ENCODE peak calls at places on chromosomes 16 and 17, in five cellular contexts. Q, D, A, U and J are unnamed samples.

GRCh38 chr17:13940858-13941665 is 128.2 kb upstream of the COX10 start:
- DNase-seq in Q (no peak), D (no peak), A (no peak), U (no peak), J (no peak)

GRCh38 chr16:76345093-76345735 is 68.0 kb downstream of the CNTNAP4 start:
- DNase-seq in Q (peak; percentile 23), D (peak; percentile 62), A (peak; percentile 66), U (no peak), J (peak; percentile 35)

GRCh38 chr17:77685881-77686486 is 272.5 kb upstream of the TNRC6C start:
- DNase-seq in Q (no peak), D (no peak), A (no peak), U (no peak), J (no peak)

GRCh38 chr16:71360378-71360777 is 1.9 kb downstream of the CALB2 start:
- DNase-seq in Q (no peak), D (no peak), A (no peak), U (no peak), J (no peak)

GRCh38 chr16:70650216-70650615 is 3.9 kb downstream of the IL34 start:
- DNase-seq in Q (no peak), D (no peak), A (no peak), U (no peak), J (no peak)

GRCh38 chr17:82974136-82974952 is 105.1 kb upstream of the METRNL start:
- DNase-seq in Q (peak; percentile 62), D (peak; percentile 21), A (no peak), U (no peak), J (no peak)

GRCh38 chr16:17228048-17228707 is 242.6 kb downstream of the XYLT1 start:
- DNase-seq in Q (no peak), D (no peak), A (no peak), U (no peak), J (no peak)

GRCh38 chr17:82342361-82343079 is 9.0 kb upstream of the SECTM1 start:
- DNase-seq in Q (no peak), D (peak; percentile 19), A (no peak), U (no peak), J (no peak)

GRCh38 chr17:81701288-81702071 is 1.7 kb upstream of the MRPL12 start:
- DNase-seq in Q (no peak), D (no peak), A (no peak), U (no peak), J (peak; percentile 73)

GRCh38 chr16:25037221-25037620 is 22.1 kb upstream of the ARHGAP17 start:
- DNase-seq in Q (no peak), D (no peak), A (no peak), U (no peak), J (peak; percentile 55)

GRCh38 chr16:31502981-31503380 is 5.2 kb downstream of the RUSF1 start:
- DNase-seq in Q (no peak), D (no peak), A (no peak), U (no peak), J (no peak)

GRCh38 chr17:39553326-39553945 is 54.3 kb downstream of the NEUROD2 start:
- DNase-seq in Q (no peak), D (no peak), A (no peak), U (no peak), J (no peak)

GRCh38 chr17:79628861-79629547 is 18.2 kb upstream of the RBFOX3 start:
- DNase-seq in Q (no peak), D (no peak), A (no peak), U (peak; percentile 13), J (no peak)

GRCh38 chr17:78120971-78121800 is 7.4 kb downstream of the TMC6 start:
- DNase-seq in Q (no peak), D (no peak), A (no peak), U (no peak), J (no peak)

GRCh38 chr16:72021043-72021442 is 12.5 kb downstream of the DHODH start:
- DNase-seq in Q (no peak), D (no peak), A (no peak), U (no peak), J (no peak)

GRCh38 chr17:58703137-58703846 is 10.9 kb downstream of the RAD51C start:
- DNase-seq in Q (no peak), D (no peak), A (no peak), U (no peak), J (no peak)

GRCh38 chr17:15894913-15895658 is 49.8 kb upstream of the ADORA2B start:
- DNase-seq in Q (peak; percentile 74), D (no peak), A (no peak), U (no peak), J (no peak)

GRCh38 chr17:47663997-47664941 is 14.6 kb downstream of the KPNB1 start:
- DNase-seq in Q (peak; percentile 64), D (peak; percentile 37), A (peak; percentile 71), U (peak; percentile 65), J (peak; percentile 70)

GRCh38 chr17:55340726-55341125 is 76.0 kb downstream of the HLF start:
- DNase-seq in Q (no peak), D (no peak), A (no peak), U (no peak), J (no peak)

GRCh38 chr17:29149431-29150064 is 30.6 kb downstream of the MYO18A start:
- DNase-seq in Q (peak; percentile 51), D (no peak), A (no peak), U (no peak), J (no peak)

GRCh38 chr17:78822552-78822951 is 18.1 kb downstream of the USP36 start:
- DNase-seq in Q (no peak), D (no peak), A (no peak), U (no peak), J (no peak)

GRCh38 chr17:3636154-3636907 is at the start of the genes CTNS and SHPK:
- DNase-seq in Q (peak; percentile 97), D (peak; percentile 98), A (peak; percentile 93), U (peak; percentile 97), J (peak; percentile 97)
- TF ChIP-seq POLR2A in Q (peak; percentile 72), D (peak; percentile 25), A (peak; percentile 26), U (no peak), J (peak; percentile 66)

GRCh38 chr16:30054451-30054850 is 11.1 kb upstream of the ALDOA start:
- DNase-seq in Q (no peak), D (no peak), A (no peak), U (no peak), J (no peak)

GRCh38 chr16:30051518-30051917 is 14.0 kb upstream of the ALDOA start:
- DNase-seq in Q (no peak), D (no peak), A (no peak), U (no peak), J (no peak)

GRCh38 chr16:30053376-30054015 is 12.1 kb upstream of the ALDOA start:
- DNase-seq in Q (no peak), D (no peak), A (no peak), U (no peak), J (no peak)

GRCh38 chr16:30054959-30055553 is 10.5 kb upstream of the ALDOA start:
- DNase-seq in Q (peak; percentile 93), D (no peak), A (no peak), U (peak; percentile 77), J (no peak)

DNA sequence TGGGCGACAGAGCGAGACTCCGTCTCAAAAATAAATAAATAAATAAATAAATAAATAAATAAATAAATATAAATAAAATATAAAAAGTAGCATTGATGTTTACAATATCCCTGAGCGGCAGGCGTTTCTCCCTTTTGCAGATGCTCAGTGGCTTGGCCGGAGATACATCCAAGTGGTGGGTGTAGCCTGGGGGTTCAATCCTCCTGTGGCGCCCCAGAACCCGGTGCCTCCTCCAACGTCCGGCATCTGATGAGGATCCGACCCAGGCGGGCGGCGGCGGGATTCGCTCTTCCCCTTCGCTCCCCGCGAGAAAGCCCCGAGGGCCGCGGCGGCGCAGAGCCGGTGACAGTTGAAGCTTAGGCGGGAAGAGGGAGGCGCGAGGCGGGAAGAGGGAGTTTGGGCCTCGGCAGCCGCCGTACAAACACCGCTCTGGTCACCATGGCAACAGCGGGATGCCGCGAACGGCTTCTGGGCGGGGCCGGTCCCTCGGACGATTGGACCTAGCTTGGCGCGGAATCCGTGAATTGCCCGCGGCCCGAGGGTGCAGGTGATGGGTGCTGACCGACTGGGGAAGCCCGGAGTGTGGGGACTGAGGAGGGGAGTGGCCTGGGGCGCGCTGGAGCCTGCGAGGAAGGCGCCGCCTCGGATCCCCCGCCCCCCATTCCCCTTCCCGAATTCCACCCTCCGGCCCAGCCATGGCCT is 12.7 kb upstream of the ALDOA start:
- DNase-seq in Q (peak; percentile 93), D (peak; percentile 97), A (peak; percentile 91), U (peak; percentile 95), J (peak; percentile 95)
- TF ChIP-seq POLR2A in Q (peak; percentile 8), D (no peak), A (no peak), U (no peak), J (peak; percentile 63)

GRCh38 chr16:84614075-84614474 is 3.8 kb downstream of the COTL1 start:
- DNase-seq in Q (no peak), D (no peak), A (no peak), U (no peak), J (no peak)

GRCh38 chr16:84616515-84616914 is 1.4 kb downstream of the COTL1 start:
- DNase-seq in Q (no peak), D (no peak), A (no peak), U (no peak), J (no peak)

GRCh38 chr16:84617068-84617630 is 729 bp downstream of the COTL1 start:
- DNase-seq in Q (peak; percentile 41), D (peak; percentile 39), A (no peak), U (peak; percentile 45), J (no peak)

GRCh38 chr16:84613408-84614071 is 4.3 kb downstream of the COTL1 start:
- DNase-seq in Q (no peak), D (no peak), A (no peak), U (no peak), J (no peak)

GRCh38 chr16:84614914-84615813 is 2.7 kb downstream of the COTL1 start:
- DNase-seq in Q (no peak), D (no peak), A (no peak), U (no peak), J (no peak)
- TF ChIP-seq POLR2A in Q (no peak), D (no peak), A (no peak), U (no peak), J (no peak)

GRCh38 chr16:3022697-3023414 is 886 bp downstream of the HCFC1R1 start:
- DNase-seq in Q (no peak), D (peak; percentile 75), A (no peak), U (no peak), J (peak; percentile 46)

GRCh38 chr16:3020604-3021448 is 658 bp downstream of the TNFRSF12A start:
- DNase-seq in Q (peak; percentile 97), D (peak; percentile 82), A (peak; percentile 33), U (peak; percentile 78), J (peak; percentile 84)

GRCh38 chr16:3020247-3020603 is at the start of gene TNFRSF12A:
- DNase-seq in Q (peak; percentile 90), D (peak; percentile 85), A (peak; percentile 42), U (peak; percentile 81), J (peak; percentile 91)

GRCh38 chr16:3022208-3022696 is 1.5 kb downstream of the HCFC1R1 start:
- DNase-seq in Q (peak; percentile 91), D (peak; percentile 90), A (peak; percentile 87), U (peak; percentile 91), J (peak; percentile 91)

DNA sequence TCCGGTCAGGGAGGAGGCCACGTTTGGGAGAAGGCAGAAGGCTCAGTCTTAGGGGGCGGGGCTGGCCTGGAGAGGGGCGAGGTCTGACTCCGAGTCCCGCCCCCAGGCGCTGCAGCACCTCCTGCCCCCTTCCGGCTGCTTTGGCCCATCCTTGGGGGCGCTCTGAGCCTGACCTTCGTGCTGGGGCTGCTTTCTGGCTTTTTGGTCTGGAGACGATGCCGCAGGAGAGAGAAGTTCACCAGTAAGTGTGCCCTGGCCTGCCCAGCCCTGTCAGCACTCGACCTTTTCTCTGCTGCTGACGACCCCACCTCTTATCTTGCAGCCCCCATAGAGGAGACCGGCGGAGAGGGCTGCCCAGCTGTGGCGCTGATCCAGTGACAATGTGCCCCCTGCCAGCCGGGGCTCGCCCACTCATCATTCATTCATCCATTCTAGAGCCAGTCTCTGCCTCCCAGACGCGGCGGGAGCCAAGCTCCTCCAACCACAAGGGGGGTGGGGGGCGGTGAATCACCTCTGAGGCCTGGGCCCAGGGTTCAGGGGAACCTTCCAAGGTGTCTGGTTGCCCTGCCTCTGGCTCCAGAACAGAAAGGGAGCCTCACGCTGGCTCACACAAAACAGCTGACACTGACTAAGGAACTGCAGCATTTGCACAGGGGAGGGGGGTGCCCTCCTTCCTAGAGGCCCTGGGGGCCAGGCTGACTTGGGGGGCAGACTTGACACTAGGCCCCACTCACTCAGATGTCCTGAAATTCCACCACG is 1.5 kb downstream of the TNFRSF12A start:
- DNase-seq in Q (peak; percentile 87), D (peak; percentile 90), A (peak; percentile 66), U (peak; percentile 80), J (peak; percentile 83)
- TF ChIP-seq POLR2A in Q (no peak), D (no peak), A (no peak), U (no peak), J (no peak)